ENCODE peak calls at places on chromosomes 6 and 20, in four cellular contexts. G is K562, C is HCT116, Y is HepG2. V is an unnamed sample.

GRCh38 chr20:6767536-6768227 is at the start of gene BMP2:
- DNase-seq in G (peak; percentile 38), C (no peak), Y (no peak), V (no peak)

GRCh38 chr20:14951707-14952106 is 614.3 kb upstream of the FLRT3 start:
- DNase-seq in C (no peak), Y (peak; percentile 20), G (no peak), V (no peak)

GRCh38 chr6:97626586-97627441 is 343.8 kb upstream of the MMS22L start:
- DNase-seq in G (no peak), Y (no peak), C (no peak), V (no peak)

GRCh38 chr6:2896741-2897140 is 6.4 kb downstream of the SERPINB9 start:
- DNase-seq in Y (no peak), C (no peak), G (no peak), V (no peak)

GRCh38 chr20:48750941-48751620 is 76.7 kb downstream of the PREX1 start:
- DNase-seq in C (no peak), Y (no peak), G (no peak), V (no peak)

GRCh38 chr20:1505361-1505760 is 14.1 kb upstream of the SIRPB2 start:
- DNase-seq in C (no peak), G (no peak), Y (no peak), V (no peak)

GRCh38 chr6:28719275-28719940 is 193.7 kb downstream of the GPX5 start:
- DNase-seq in C (peak; percentile 67), G (peak; percentile 57), Y (peak; percentile 35), V (no peak)

GRCh38 chr6:3176562-3177355 is 19.4 kb upstream of the TUBB2A start:
- DNase-seq in G (peak; percentile 81), Y (peak; percentile 68), C (peak; percentile 56), V (peak; percentile 71)

GRCh38 chr6:74050921-74051320 is 354.9 kb downstream of the CD109 start:
- DNase-seq in C (no peak), Y (no peak), G (no peak), V (no peak)

GRCh38 chr6:169530762-169531143 is 171.1 kb downstream of the WDR27 start:
- DNase-seq in G (no peak), Y (no peak), C (no peak), V (no peak)

GRCh38 chr6:31723245-31723979 is at the start of gene MPIG6B:
- DNase-seq in C (no peak), Y (no peak), G (peak; percentile 58), V (no peak)

GRCh38 chr6:41103792-41104324 is 31.1 kb downstream of the NFYA start:
- DNase-seq in C (no peak), Y (no peak), G (no peak), V (no peak)

GRCh38 chr6:125099211-125100017 is 54.2 kb upstream of the TPD52L1 start:
- DNase-seq in Y (no peak), G (peak; percentile 74), C (peak; percentile 49), V (no peak)

GRCh38 chr6:159790947-159791598 is 806 bp downstream of the MRPL18 start:
- DNase-seq in G (no peak), C (no peak), Y (no peak), V (no peak)

GRCh38 chr20:20205141-20205861 is 153.0 kb downstream of the CFAP61 start:
- DNase-seq in C (no peak), Y (no peak), G (no peak), V (no peak)

GRCh38 chr6:3350252-3350826 is 91.6 kb downstream of the PSMG4 start:
- DNase-seq in C (no peak), Y (no peak), G (no peak), V (no peak)

GRCh38 chr6:118558811-118559217 is 10.7 kb downstream of the PLN start:
- DNase-seq in Y (no peak), G (no peak), C (no peak), V (no peak)

GRCh38 chr6:6006428-6007310 is at the start of gene NRN1:
- DNase-seq in G (no peak), C (no peak), Y (no peak), V (no peak)

GRCh38 chr6:147782302-147782701 is 273.8 kb downstream of the SAMD5 start:
- DNase-seq in G (no peak), Y (no peak), C (no peak), V (no peak)

GRCh38 chr20:29741594-29741893 is 1515.9 kb upstream of the DEFB115 start:
- DNase-seq in C (no peak), Y (no peak), G (no peak), V (no peak)

GRCh38 chr6:7439243-7439642 is 49.6 kb downstream of the RIOK1 start:
- DNase-seq in G (no peak), Y (no peak), C (no peak), V (no peak)

GRCh38 chr6:142478117-142478516 is 176.3 kb downstream of the ADGRG6 start:
- DNase-seq in G (peak; percentile 15), Y (peak; percentile 46), C (peak; percentile 48), V (no peak)

GRCh38 chr6:2862712-2863174 is 21.1 kb upstream of the SERPINB1 start:
- DNase-seq in G (no peak), C (no peak), Y (no peak), V (no peak)

DNA sequence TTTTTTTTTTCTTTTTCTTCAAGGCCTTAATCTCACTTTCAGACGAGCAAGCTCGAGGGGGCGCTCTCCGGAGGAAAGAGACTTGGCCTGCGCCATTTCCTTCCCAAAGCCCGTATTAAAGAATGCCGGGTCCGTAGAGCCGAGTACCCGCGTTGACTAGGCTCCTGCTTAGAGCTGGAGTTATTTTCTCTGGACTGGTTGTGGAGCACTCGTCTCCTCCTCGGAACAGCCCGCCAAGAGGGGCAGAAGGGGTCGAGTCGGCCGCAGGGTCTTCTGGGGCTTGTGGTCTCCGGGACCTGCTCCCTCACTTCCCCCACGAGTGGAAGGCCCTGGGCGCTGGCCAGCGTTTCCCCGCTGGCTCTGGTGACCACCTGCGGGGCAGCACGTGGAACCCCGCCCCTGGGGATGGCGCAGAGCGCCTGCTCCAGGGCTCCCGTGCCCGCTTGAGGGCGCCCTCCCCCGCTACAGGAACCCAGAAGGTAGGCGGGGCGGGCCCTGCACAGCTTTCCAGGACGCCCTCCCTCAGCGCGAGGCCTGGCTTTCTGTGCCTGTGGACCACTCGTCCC is 2.7 kb upstream of the MEI4 start:
- DNase-seq in C (no peak), G (peak; percentile 32), Y (no peak), V (peak; percentile 4)
- TF ChIP-seq TCF7L2 in C (no peak), G (no peak), Y (no peak), V (no peak)

DNA sequence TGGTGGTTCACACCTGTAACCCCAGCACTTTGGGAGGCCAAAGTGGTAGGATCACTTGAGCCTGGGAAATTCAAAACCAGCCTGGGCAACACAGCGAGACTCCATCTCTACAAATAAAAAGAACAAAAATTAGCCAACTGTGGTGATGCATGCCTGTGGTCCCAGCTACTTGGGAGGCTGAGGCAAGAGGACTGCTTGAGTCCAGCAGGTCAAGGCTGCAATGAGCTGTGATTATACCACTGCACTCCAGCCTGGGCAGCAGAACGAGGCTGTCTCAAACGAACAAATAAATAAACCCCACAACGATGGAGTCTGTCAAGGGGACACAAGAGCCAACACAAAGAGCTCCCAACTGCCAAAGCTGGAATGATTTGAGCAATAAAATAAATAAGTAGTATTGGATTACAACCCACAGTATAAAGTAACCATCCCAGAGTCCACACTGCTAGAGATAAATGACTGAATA is 13.5 kb downstream of the ZMYND8 start:
- DNase-seq in C (no peak), Y (no peak), G (no peak), V (no peak)
- TF ChIP-seq POLR2AphosphoS5 in C (no peak), Y (no peak), G (no peak), V (no peak)

GRCh38 chr20:56831795-56832194 is 202.7 kb downstream of the TFAP2C start:
- DNase-seq in Y (no peak), G (no peak), C (no peak), V (no peak)

GRCh38 chr20:56828402-56828801 is 199.3 kb downstream of the TFAP2C start:
- DNase-seq in Y (no peak), G (peak; percentile 62), C (no peak), V (no peak)

GRCh38 chr20:56827763-56828162 is 198.7 kb downstream of the TFAP2C start:
- DNase-seq in C (no peak), G (no peak), Y (no peak), V (no peak)

GRCh38 chr20:56826971-56827645 is 198.0 kb downstream of the TFAP2C start:
- DNase-seq in C (no peak), G (no peak), Y (no peak), V (no peak)

GRCh38 chr20:56829788-56830385 is 200.8 kb downstream of the TFAP2C start:
- DNase-seq in Y (peak; percentile 32), C (no peak), G (no peak), V (no peak)
- H3K27ac ChIP-seq in Y (no peak overlapping the region), C (no peak overlapping the region), G (no peak overlapping the region), V (no peak overlapping the region)

GRCh38 chr6:25054469-25054868 is 118.7 kb upstream of the RIPOR2 start:
- DNase-seq in C (no peak), Y (no peak), G (no peak), V (no peak)
- TF ChIP-seq TCF7L2 in C (no peak), Y (no peak), G (no peak), V (no peak)

DNA sequence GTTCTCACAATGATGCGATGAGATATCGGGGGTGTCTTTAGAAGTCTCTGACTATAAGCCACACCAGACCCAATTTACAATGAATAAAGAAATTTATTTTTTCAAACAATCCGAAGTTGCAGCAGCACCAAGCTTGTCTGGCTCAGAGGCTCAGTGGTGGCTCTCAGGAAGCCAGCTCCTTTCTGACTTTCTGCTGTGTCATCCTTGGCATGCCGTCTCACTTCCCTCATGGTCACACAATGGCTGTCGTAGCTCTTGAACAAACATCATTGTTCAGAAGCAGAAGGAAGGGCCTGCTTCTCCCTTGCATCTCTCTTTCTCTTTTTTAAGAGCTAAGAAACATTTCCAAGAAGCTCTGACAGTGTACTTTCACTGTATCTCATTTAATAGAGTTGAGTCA is 299.0 kb downstream of the DOK5 start:
- DNase-seq in C (no peak), Y (no peak), G (no peak), V (no peak)
- TF ChIP-seq POLR2AphosphoS5 in C (no peak), Y (no peak), G (no peak), V (no peak)

V was measured in Panc1.